ENCODE peak calls at places on chromosomes 1 and 21, in nine cellular contexts. One of them, this sample, is unnamed.

GRCh38 chr1:233121947-233122559 is 171.6 kb downstream of the NTPCR start:
- DNase-seq in thoracic aorta: no peak
- DNase-seq in prostate gland: no peak
- DNase-seq in mammary epithelial cell: no peak
- DNase-seq in neural progenitor cell: no peak
- DNase-seq in heart left ventricle: no peak
- DNase-seq in lower lobe of right lung: no peak
- DNase-seq in cardiac muscle cell: peak; percentile 63
- DNase-seq in coronary artery: no peak
- DNase-seq in this sample: no peak

GRCh38 chr1:2104621-2105427 is 54.6 kb downstream of the PRKCZ start:
- DNase-seq in coronary artery: no peak
- DNase-seq in mammary epithelial cell: no peak
- DNase-seq in thoracic aorta: no peak
- DNase-seq in prostate gland: no peak
- DNase-seq in cardiac muscle cell: no peak
- DNase-seq in lower lobe of right lung: peak; percentile 87
- DNase-seq in heart left ventricle: no peak
- DNase-seq in neural progenitor cell: peak; percentile 41
- DNase-seq in this sample: no peak

GRCh38 chr1:235326719-235327558 is 1.0 kb downstream of the ARID4B start:
- DNase-seq in neural progenitor cell: peak; percentile 60
- DNase-seq in heart left ventricle: peak; percentile 47
- DNase-seq in cardiac muscle cell: peak; percentile 31
- DNase-seq in mammary epithelial cell: peak; percentile 45
- DNase-seq in prostate gland: peak; percentile 8
- DNase-seq in coronary artery: peak; percentile 77
- DNase-seq in thoracic aorta: no peak
- DNase-seq in lower lobe of right lung: peak; percentile 60
- DNase-seq in this sample: peak; percentile 54

GRCh38 chr1:101479945-101480344 is 243.1 kb downstream of the S1PR1 start:
- DNase-seq in cardiac muscle cell: no peak
- DNase-seq in thoracic aorta: no peak
- DNase-seq in heart left ventricle: no peak
- DNase-seq in neural progenitor cell: no peak
- DNase-seq in prostate gland: no peak
- DNase-seq in mammary epithelial cell: no peak
- DNase-seq in lower lobe of right lung: no peak
- DNase-seq in coronary artery: no peak
- DNase-seq in this sample: no peak

GRCh38 chr1:182909578-182909977 is 43.4 kb downstream of the SHCBP1L start:
- DNase-seq in thoracic aorta: no peak
- DNase-seq in prostate gland: no peak
- DNase-seq in cardiac muscle cell: no peak
- DNase-seq in coronary artery: no peak
- DNase-seq in neural progenitor cell: no peak
- DNase-seq in mammary epithelial cell: no peak
- DNase-seq in heart left ventricle: no peak
- DNase-seq in lower lobe of right lung: no peak
- DNase-seq in this sample: no peak

GRCh38 chr1:169879034-169879835 is 14.5 kb downstream of the SCYL3 start:
- DNase-seq in heart left ventricle: no peak
- DNase-seq in mammary epithelial cell: no peak
- DNase-seq in cardiac muscle cell: no peak
- DNase-seq in coronary artery: no peak
- DNase-seq in thoracic aorta: no peak
- DNase-seq in prostate gland: no peak
- DNase-seq in lower lobe of right lung: no peak
- DNase-seq in neural progenitor cell: no peak
- DNase-seq in this sample: no peak

GRCh38 chr1:87389011-87389410 is 60.3 kb downstream of the LMO4 start:
- DNase-seq in prostate gland: no peak
- DNase-seq in coronary artery: no peak
- DNase-seq in mammary epithelial cell: no peak
- DNase-seq in cardiac muscle cell: no peak
- DNase-seq in heart left ventricle: no peak
- DNase-seq in neural progenitor cell: no peak
- DNase-seq in lower lobe of right lung: no peak
- DNase-seq in thoracic aorta: no peak
- DNase-seq in this sample: no peak

GRCh38 chr1:219945795-219946194 is 17.4 kb upstream of the SLC30A10 start:
- DNase-seq in mammary epithelial cell: no peak
- DNase-seq in cardiac muscle cell: no peak
- DNase-seq in heart left ventricle: no peak
- DNase-seq in coronary artery: no peak
- DNase-seq in neural progenitor cell: no peak
- DNase-seq in prostate gland: no peak
- DNase-seq in lower lobe of right lung: no peak
- DNase-seq in thoracic aorta: no peak
- DNase-seq in this sample: no peak

GRCh38 chr1:38231941-38232340 is 185.3 kb upstream of the POU3F1 start:
- DNase-seq in neural progenitor cell: no peak
- DNase-seq in cardiac muscle cell: no peak
- DNase-seq in coronary artery: no peak
- DNase-seq in lower lobe of right lung: no peak
- DNase-seq in thoracic aorta: no peak
- DNase-seq in heart left ventricle: no peak
- DNase-seq in mammary epithelial cell: no peak
- DNase-seq in prostate gland: no peak
- DNase-seq in this sample: no peak

GRCh38 chr1:58994664-58995063 is 210.8 kb upstream of the JUN start:
- DNase-seq in neural progenitor cell: no peak
- DNase-seq in lower lobe of right lung: no peak
- DNase-seq in mammary epithelial cell: no peak
- DNase-seq in heart left ventricle: no peak
- DNase-seq in cardiac muscle cell: no peak
- DNase-seq in prostate gland: no peak
- DNase-seq in thoracic aorta: no peak
- DNase-seq in coronary artery: no peak
- DNase-seq in this sample: no peak

GRCh38 chr1:53385276-53385932 is 57.5 kb upstream of the LRP8 start:
- DNase-seq in cardiac muscle cell: no peak
- DNase-seq in neural progenitor cell: no peak
- DNase-seq in heart left ventricle: no peak
- DNase-seq in lower lobe of right lung: peak; percentile 24
- DNase-seq in mammary epithelial cell: no peak
- DNase-seq in prostate gland: no peak
- DNase-seq in coronary artery: no peak
- DNase-seq in thoracic aorta: no peak
- DNase-seq in this sample: no peak

GRCh38 chr1:183403386-183403957 is 14.7 kb downstream of the NMNAT2 start:
- DNase-seq in coronary artery: no peak
- DNase-seq in prostate gland: no peak
- DNase-seq in lower lobe of right lung: no peak
- DNase-seq in heart left ventricle: no peak
- DNase-seq in thoracic aorta: no peak
- DNase-seq in mammary epithelial cell: no peak
- DNase-seq in cardiac muscle cell: no peak
- DNase-seq in neural progenitor cell: peak; percentile 24
- DNase-seq in this sample: no peak

GRCh38 chr1:48552903-48553626 is 81.1 kb upstream of the SPATA6 start:
- DNase-seq in lower lobe of right lung: no peak
- DNase-seq in cardiac muscle cell: no peak
- DNase-seq in mammary epithelial cell: no peak
- DNase-seq in neural progenitor cell: no peak
- DNase-seq in heart left ventricle: no peak
- DNase-seq in prostate gland: no peak
- DNase-seq in thoracic aorta: no peak
- DNase-seq in coronary artery: no peak
- DNase-seq in this sample: no peak

GRCh38 chr1:24154215-24154614 is 11.3 kb upstream of the IL22RA1 start:
- DNase-seq in mammary epithelial cell: no peak
- DNase-seq in neural progenitor cell: peak; percentile 57
- DNase-seq in thoracic aorta: no peak
- DNase-seq in coronary artery: no peak
- DNase-seq in cardiac muscle cell: no peak
- DNase-seq in heart left ventricle: no peak
- DNase-seq in lower lobe of right lung: no peak
- DNase-seq in prostate gland: no peak
- DNase-seq in this sample: no peak

GRCh38 chr1:110210604-110211502 is 739 bp downstream of the KCNC4 start:
- DNase-seq in heart left ventricle: peak; percentile 52
- DNase-seq in prostate gland: peak; percentile 31
- DNase-seq in thoracic aorta: no peak
- DNase-seq in lower lobe of right lung: peak; percentile 79
- DNase-seq in coronary artery: peak; percentile 80
- DNase-seq in cardiac muscle cell: peak; percentile 41
- DNase-seq in neural progenitor cell: peak; percentile 77
- DNase-seq in mammary epithelial cell: peak; percentile 48
- DNase-seq in this sample: peak; percentile 52

GRCh38 chr1:14017531-14017961 is 317.6 kb downstream of the PRDM2 start:
- DNase-seq in neural progenitor cell: peak; percentile 44
- DNase-seq in coronary artery: no peak
- DNase-seq in mammary epithelial cell: no peak
- DNase-seq in lower lobe of right lung: no peak
- DNase-seq in heart left ventricle: no peak
- DNase-seq in prostate gland: no peak
- DNase-seq in cardiac muscle cell: no peak
- DNase-seq in thoracic aorta: no peak
- DNase-seq in this sample: no peak

GRCh38 chr1:46401514-46401913 is 7.4 kb downstream of the FAAH start:
- DNase-seq in cardiac muscle cell: no peak
- DNase-seq in mammary epithelial cell: peak; percentile 43
- DNase-seq in prostate gland: no peak
- DNase-seq in heart left ventricle: no peak
- DNase-seq in neural progenitor cell: no peak
- DNase-seq in coronary artery: no peak
- DNase-seq in lower lobe of right lung: no peak
- DNase-seq in thoracic aorta: no peak
- DNase-seq in this sample: no peak
- H3K27ac ChIP-seq in cardiac muscle cell: no peak overlapping the region
- H3K27ac ChIP-seq in mammary epithelial cell: no peak overlapping the region
- H3K27ac ChIP-seq in prostate gland: peak overlapping the region; percentile 23
- H3K27ac ChIP-seq in heart left ventricle: no peak overlapping the region
- H3K27ac ChIP-seq in neural progenitor cell: no peak overlapping the region
- H3K27ac ChIP-seq in coronary artery: no peak overlapping the region
- H3K27ac ChIP-seq in lower lobe of right lung: peak overlapping the region; percentile 24
- H3K27ac ChIP-seq in thoracic aorta: no peak overlapping the region
- H3K27ac ChIP-seq in this sample: no peak overlapping the region

DNA sequence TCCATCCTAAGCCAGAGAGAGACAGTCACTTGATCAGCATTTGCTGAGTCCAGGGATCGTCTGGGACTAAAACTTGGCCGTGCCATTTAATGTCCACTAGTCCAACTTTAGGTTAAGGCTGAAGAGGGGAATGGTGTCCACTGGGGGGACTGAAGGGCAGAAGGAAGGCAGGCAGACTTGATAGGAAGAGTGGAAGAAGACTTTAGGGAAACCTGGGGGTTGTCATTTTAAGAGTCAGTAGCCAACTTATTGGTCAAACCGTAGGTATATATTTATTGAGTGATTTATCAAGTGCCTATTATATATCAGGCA is 1.3 kb upstream of the LMOD1 start:
- DNase-seq in lower lobe of right lung: no peak
- DNase-seq in cardiac muscle cell: no peak
- DNase-seq in neural progenitor cell: no peak
- DNase-seq in prostate gland: no peak
- DNase-seq in heart left ventricle: no peak
- DNase-seq in thoracic aorta: no peak
- DNase-seq in coronary artery: no peak
- DNase-seq in mammary epithelial cell: no peak
- DNase-seq in this sample: no peak
- H3K4me3 ChIP-seq in lower lobe of right lung: no peak overlapping the region
- H3K4me3 ChIP-seq in cardiac muscle cell: no peak overlapping the region
- H3K4me3 ChIP-seq in neural progenitor cell: no peak overlapping the region
- H3K4me3 ChIP-seq in prostate gland: no peak overlapping the region
- H3K4me3 ChIP-seq in heart left ventricle: no peak overlapping the region
- H3K4me3 ChIP-seq in thoracic aorta: peak overlapping the region; percentile 88
- H3K4me3 ChIP-seq in coronary artery: peak overlapping the region; percentile 93
- H3K4me3 ChIP-seq in mammary epithelial cell: no peak overlapping the region
- H3K4me3 ChIP-seq in this sample: no peak overlapping the region

GRCh38 chr21:46079357-46080170 is 18.3 kb upstream of the COL6A2 start:
- DNase-seq in cardiac muscle cell: peak; percentile 78
- DNase-seq in lower lobe of right lung: peak; percentile 41
- DNase-seq in prostate gland: no peak
- DNase-seq in thoracic aorta: no peak
- DNase-seq in neural progenitor cell: no peak
- DNase-seq in coronary artery: no peak
- DNase-seq in mammary epithelial cell: no peak
- DNase-seq in heart left ventricle: peak; percentile 21
- DNase-seq in this sample: no peak
- H3K27ac ChIP-seq in cardiac muscle cell: no peak overlapping the region
- H3K27ac ChIP-seq in lower lobe of right lung: no peak overlapping the region
- H3K27ac ChIP-seq in prostate gland: no peak overlapping the region
- H3K27ac ChIP-seq in thoracic aorta: no peak overlapping the region
- H3K27ac ChIP-seq in neural progenitor cell: no peak overlapping the region
- H3K27ac ChIP-seq in coronary artery: peak overlapping the region; percentile 63
- H3K27ac ChIP-seq in mammary epithelial cell: no peak overlapping the region
- H3K27ac ChIP-seq in heart left ventricle: no peak overlapping the region
- H3K27ac ChIP-seq in this sample: no peak overlapping the region

GRCh38 chr1:91894036-91894761 is 8.2 kb upstream of the TGFBR3 start:
- DNase-seq in cardiac muscle cell: peak; percentile 23
- DNase-seq in lower lobe of right lung: no peak
- DNase-seq in coronary artery: no peak
- DNase-seq in mammary epithelial cell: no peak
- DNase-seq in prostate gland: no peak
- DNase-seq in neural progenitor cell: no peak
- DNase-seq in heart left ventricle: no peak
- DNase-seq in thoracic aorta: no peak
- DNase-seq in this sample: no peak

GRCh38 chr1:91889717-91890459 is 3.9 kb upstream of the TGFBR3 start:
- DNase-seq in coronary artery: no peak
- DNase-seq in mammary epithelial cell: peak; percentile 63
- DNase-seq in prostate gland: peak; percentile 46
- DNase-seq in thoracic aorta: no peak
- DNase-seq in lower lobe of right lung: no peak
- DNase-seq in neural progenitor cell: no peak
- DNase-seq in heart left ventricle: no peak
- DNase-seq in cardiac muscle cell: peak; percentile 22
- DNase-seq in this sample: no peak

GRCh38 chr1:91895832-91896556 is 10.0 kb upstream of the TGFBR3 start:
- DNase-seq in thoracic aorta: no peak
- DNase-seq in coronary artery: no peak
- DNase-seq in neural progenitor cell: no peak
- DNase-seq in cardiac muscle cell: no peak
- DNase-seq in mammary epithelial cell: no peak
- DNase-seq in prostate gland: no peak
- DNase-seq in lower lobe of right lung: no peak
- DNase-seq in heart left ventricle: no peak
- DNase-seq in this sample: no peak

GRCh38 chr1:91891486-91891885 is 5.5 kb upstream of the TGFBR3 start:
- DNase-seq in neural progenitor cell: no peak
- DNase-seq in prostate gland: no peak
- DNase-seq in lower lobe of right lung: no peak
- DNase-seq in thoracic aorta: no peak
- DNase-seq in cardiac muscle cell: peak; percentile 89
- DNase-seq in mammary epithelial cell: no peak
- DNase-seq in heart left ventricle: no peak
- DNase-seq in coronary artery: no peak
- DNase-seq in this sample: peak; percentile 5

DNA sequence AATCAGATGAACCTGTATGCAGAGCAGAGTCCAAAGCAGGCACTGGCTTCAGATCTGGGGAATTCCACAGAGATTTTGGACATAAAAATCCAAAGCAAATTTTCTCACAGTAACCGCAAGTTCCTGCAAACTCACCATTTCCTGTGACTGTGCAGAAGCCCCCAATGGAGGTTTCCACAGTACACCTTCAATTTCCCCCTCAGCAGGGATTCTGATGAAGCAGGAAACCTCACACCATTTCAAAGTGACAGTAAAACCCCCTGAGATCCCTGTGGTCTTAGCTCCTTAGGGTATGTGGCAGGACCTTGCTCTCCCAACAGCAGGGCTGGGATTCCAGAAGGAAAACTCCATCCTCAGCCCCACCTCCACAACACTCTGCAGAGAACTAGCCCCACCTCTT is 6.0 kb upstream of the TGFBR3 start:
- DNase-seq in heart left ventricle: no peak
- DNase-seq in cardiac muscle cell: peak; percentile 59
- DNase-seq in prostate gland: no peak
- DNase-seq in mammary epithelial cell: no peak
- DNase-seq in thoracic aorta: no peak
- DNase-seq in neural progenitor cell: peak; percentile 22
- DNase-seq in lower lobe of right lung: no peak
- DNase-seq in coronary artery: no peak
- DNase-seq in this sample: no peak
- H3K4me3 ChIP-seq in heart left ventricle: no peak overlapping the region
- H3K4me3 ChIP-seq in cardiac muscle cell: no peak overlapping the region
- H3K4me3 ChIP-seq in prostate gland: no peak overlapping the region
- H3K4me3 ChIP-seq in mammary epithelial cell: no peak overlapping the region
- H3K4me3 ChIP-seq in thoracic aorta: no peak overlapping the region
- H3K4me3 ChIP-seq in neural progenitor cell: no peak overlapping the region
- H3K4me3 ChIP-seq in lower lobe of right lung: peak overlapping the region; percentile 14
- H3K4me3 ChIP-seq in coronary artery: no peak overlapping the region
- H3K4me3 ChIP-seq in this sample: no peak overlapping the region